ENCODE peak calls at places on chromosomes 12 and 14, in five cellular contexts. One of them, this sample, is unnamed.

GRCh38 chr12:93135286-93136239 is 206.5 kb upstream of the EEA1 start:
- DNase-seq in CD4-positive, CD25-positive, alpha-beta regulatory T cell: peak
- DNase-seq in NCI-H345: peak
- DNase-seq in T-helper 9 cell: no peak
- DNase-seq in NCI-H1436 treated with DMSO at 0.1 percent for 48 hours: peak
- DNase-seq in this sample: peak

GRCh38 chr12:38838211-38838850 is 67.1 kb downstream of the CPNE8 start:
- DNase-seq in CD4-positive, CD25-positive, alpha-beta regulatory T cell: no peak
- DNase-seq in NCI-H345: no peak
- DNase-seq in NCI-H1436 treated with DMSO at 0.1 percent for 48 hours: no peak
- DNase-seq in T-helper 9 cell: no peak
- DNase-seq in this sample: no peak

GRCh38 chr14:54194501-54194900 is 202.3 kb upstream of the CDKN3 start:
- DNase-seq in NCI-H345: no peak
- DNase-seq in T-helper 9 cell: no peak
- DNase-seq in NCI-H1436 treated with DMSO at 0.1 percent for 48 hours: no peak
- DNase-seq in CD4-positive, CD25-positive, alpha-beta regulatory T cell: no peak
- DNase-seq in this sample: no peak

GRCh38 chr12:54378791-54379400 is 5.6 kb downstream of the ZNF385A start:
- DNase-seq in T-helper 9 cell: no peak
- DNase-seq in NCI-H1436 treated with DMSO at 0.1 percent for 48 hours: no peak
- DNase-seq in NCI-H345: peak
- DNase-seq in CD4-positive, CD25-positive, alpha-beta regulatory T cell: no peak
- DNase-seq in this sample: peak

GRCh38 chr12:107684990-107685359 is 624 bp upstream of the PWP1 start:
- DNase-seq in CD4-positive, CD25-positive, alpha-beta regulatory T cell: no peak
- DNase-seq in NCI-H345: peak
- DNase-seq in T-helper 9 cell: no peak
- DNase-seq in NCI-H1436 treated with DMSO at 0.1 percent for 48 hours: no peak
- DNase-seq in this sample: peak

GRCh38 chr14:60064491-60065072 is 27.1 kb upstream of the PCNX4 start:
- DNase-seq in NCI-H345: peak
- DNase-seq in CD4-positive, CD25-positive, alpha-beta regulatory T cell: peak
- DNase-seq in NCI-H1436 treated with DMSO at 0.1 percent for 48 hours: no peak
- DNase-seq in T-helper 9 cell: no peak
- DNase-seq in this sample: no peak

GRCh38 chr14:61147369-61147897 is 133.7 kb downstream of the TMEM30B start:
- DNase-seq in T-helper 9 cell: no peak
- DNase-seq in NCI-H345: no peak
- DNase-seq in CD4-positive, CD25-positive, alpha-beta regulatory T cell: no peak
- DNase-seq in NCI-H1436 treated with DMSO at 0.1 percent for 48 hours: no peak
- DNase-seq in this sample: no peak

GRCh38 chr14:91310620-91311283 is 66.2 kb upstream of the GPR68 start:
- DNase-seq in T-helper 9 cell: peak
- DNase-seq in NCI-H1436 treated with DMSO at 0.1 percent for 48 hours: no peak
- DNase-seq in NCI-H345: no peak
- DNase-seq in CD4-positive, CD25-positive, alpha-beta regulatory T cell: peak
- DNase-seq in this sample: no peak

GRCh38 chr12:69000540-69001243 is 67.7 kb upstream of the CPM start:
- DNase-seq in CD4-positive, CD25-positive, alpha-beta regulatory T cell: no peak
- DNase-seq in T-helper 9 cell: no peak
- DNase-seq in NCI-H1436 treated with DMSO at 0.1 percent for 48 hours: no peak
- DNase-seq in NCI-H345: no peak
- DNase-seq in this sample: no peak

GRCh38 chr14:100568998-100569733 is 18.1 kb downstream of the BEGAIN start:
- DNase-seq in CD4-positive, CD25-positive, alpha-beta regulatory T cell: no peak
- DNase-seq in NCI-H1436 treated with DMSO at 0.1 percent for 48 hours: no peak
- DNase-seq in T-helper 9 cell: no peak
- DNase-seq in NCI-H345: no peak
- DNase-seq in this sample: no peak

GRCh38 chr14:59303216-59303615 is 114.7 kb downstream of the DAAM1 start:
- DNase-seq in CD4-positive, CD25-positive, alpha-beta regulatory T cell: no peak
- DNase-seq in T-helper 9 cell: no peak
- DNase-seq in NCI-H345: no peak
- DNase-seq in NCI-H1436 treated with DMSO at 0.1 percent for 48 hours: no peak
- DNase-seq in this sample: no peak

GRCh38 chr12:31491819-31492598 is 98.9 kb downstream of the DENND5B start:
- DNase-seq in CD4-positive, CD25-positive, alpha-beta regulatory T cell: no peak
- DNase-seq in NCI-H345: no peak
- DNase-seq in NCI-H1436 treated with DMSO at 0.1 percent for 48 hours: no peak
- DNase-seq in T-helper 9 cell: no peak
- DNase-seq in this sample: no peak

GRCh38 chr14:60893916-60894315 is 87.0 kb downstream of the TRMT5 start:
- DNase-seq in NCI-H1436 treated with DMSO at 0.1 percent for 48 hours: no peak
- DNase-seq in CD4-positive, CD25-positive, alpha-beta regulatory T cell: no peak
- DNase-seq in NCI-H345: no peak
- DNase-seq in T-helper 9 cell: no peak
- DNase-seq in this sample: no peak

GRCh38 chr12:107594995-107595394 is 90.6 kb upstream of the PWP1 start:
- DNase-seq in NCI-H1436 treated with DMSO at 0.1 percent for 48 hours: no peak
- DNase-seq in CD4-positive, CD25-positive, alpha-beta regulatory T cell: no peak
- DNase-seq in T-helper 9 cell: no peak
- DNase-seq in NCI-H345: no peak
- DNase-seq in this sample: no peak

GRCh38 chr14:75453817-75454434 is 26.1 kb downstream of the JDP2 start:
- DNase-seq in NCI-H1436 treated with DMSO at 0.1 percent for 48 hours: no peak
- DNase-seq in CD4-positive, CD25-positive, alpha-beta regulatory T cell: peak
- DNase-seq in T-helper 9 cell: no peak
- DNase-seq in NCI-H345: no peak
- DNase-seq in this sample: no peak

GRCh38 chr12:56987551-56988053 is 18.7 kb downstream of the ZBTB39 start:
- DNase-seq in CD4-positive, CD25-positive, alpha-beta regulatory T cell: peak
- DNase-seq in NCI-H345: peak
- DNase-seq in T-helper 9 cell: peak
- DNase-seq in NCI-H1436 treated with DMSO at 0.1 percent for 48 hours: peak
- DNase-seq in this sample: peak

GRCh38 chr12:68648179-68648578 is 37.5 kb downstream of the RAP1B start:
- DNase-seq in CD4-positive, CD25-positive, alpha-beta regulatory T cell: peak
- DNase-seq in NCI-H345: no peak
- DNase-seq in T-helper 9 cell: no peak
- DNase-seq in NCI-H1436 treated with DMSO at 0.1 percent for 48 hours: no peak
- DNase-seq in this sample: no peak

GRCh38 chr14:22668417-22668816 is 24.3 kb upstream of the OR6J1 start:
- DNase-seq in CD4-positive, CD25-positive, alpha-beta regulatory T cell: no peak
- DNase-seq in NCI-H345: no peak
- DNase-seq in NCI-H1436 treated with DMSO at 0.1 percent for 48 hours: no peak
- DNase-seq in T-helper 9 cell: no peak
- DNase-seq in this sample: no peak

GRCh38 chr12:1630081-1630826 is 1.2 kb downstream of the WNT5B start:
- DNase-seq in NCI-H345: peak
- DNase-seq in T-helper 9 cell: no peak
- DNase-seq in NCI-H1436 treated with DMSO at 0.1 percent for 48 hours: no peak
- DNase-seq in CD4-positive, CD25-positive, alpha-beta regulatory T cell: peak
- DNase-seq in this sample: no peak

GRCh38 chr14:76772300-76773187 is 11.3 kb downstream of the VASH1 start:
- DNase-seq in T-helper 9 cell: no peak
- DNase-seq in NCI-H1436 treated with DMSO at 0.1 percent for 48 hours: no peak
- DNase-seq in NCI-H345: no peak
- DNase-seq in CD4-positive, CD25-positive, alpha-beta regulatory T cell: no peak
- DNase-seq in this sample: no peak

GRCh38 chr14:72892879-72893635 is 844 bp downstream of the DPF3 start:
- DNase-seq in T-helper 9 cell: no peak
- DNase-seq in NCI-H1436 treated with DMSO at 0.1 percent for 48 hours: no peak
- DNase-seq in CD4-positive, CD25-positive, alpha-beta regulatory T cell: peak
- DNase-seq in NCI-H345: no peak
- DNase-seq in this sample: no peak

GRCh38 chr12:106039242-106039641 is 99.5 kb downstream of the NUAK1 start:
- DNase-seq in T-helper 9 cell: no peak
- DNase-seq in CD4-positive, CD25-positive, alpha-beta regulatory T cell: no peak
- DNase-seq in NCI-H1436 treated with DMSO at 0.1 percent for 48 hours: no peak
- DNase-seq in NCI-H345: no peak
- DNase-seq in this sample: no peak

GRCh38 chr12:103785243-103786031 is 55.6 kb downstream of the NT5DC3 start:
- DNase-seq in NCI-H345: no peak
- DNase-seq in T-helper 9 cell: no peak
- DNase-seq in NCI-H1436 treated with DMSO at 0.1 percent for 48 hours: no peak
- DNase-seq in CD4-positive, CD25-positive, alpha-beta regulatory T cell: no peak
- DNase-seq in this sample: no peak

GRCh38 chr12:91763654-91764439 is 381.8 kb downstream of the BTG1 start:
- DNase-seq in T-helper 9 cell: no peak
- DNase-seq in CD4-positive, CD25-positive, alpha-beta regulatory T cell: no peak
- DNase-seq in NCI-H1436 treated with DMSO at 0.1 percent for 48 hours: no peak
- DNase-seq in NCI-H345: no peak
- DNase-seq in this sample: no peak

GRCh38 chr14:104715416-104715815 is 8.6 kb upstream of the ADSS1 start:
- DNase-seq in NCI-H1436 treated with DMSO at 0.1 percent for 48 hours: no peak
- DNase-seq in NCI-H345: no peak
- DNase-seq in CD4-positive, CD25-positive, alpha-beta regulatory T cell: no peak
- DNase-seq in T-helper 9 cell: no peak
- DNase-seq in this sample: no peak

GRCh38 chr14:104291123-104292000 is 153.0 kb downstream of the KIF26A start:
- DNase-seq in T-helper 9 cell: no peak
- DNase-seq in CD4-positive, CD25-positive, alpha-beta regulatory T cell: no peak
- DNase-seq in NCI-H345: peak
- DNase-seq in NCI-H1436 treated with DMSO at 0.1 percent for 48 hours: no peak
- DNase-seq in this sample: no peak

GRCh38 chr14:95140060-95140858 is 17.1 kb downstream of the DICER1 start:
- DNase-seq in NCI-H345: no peak
- DNase-seq in NCI-H1436 treated with DMSO at 0.1 percent for 48 hours: no peak
- DNase-seq in CD4-positive, CD25-positive, alpha-beta regulatory T cell: no peak
- DNase-seq in T-helper 9 cell: no peak
- DNase-seq in this sample: no peak

GRCh38 chr12:44053550-44054243 is 217.8 kb downstream of the TMEM117 start:
- DNase-seq in CD4-positive, CD25-positive, alpha-beta regulatory T cell: no peak
- DNase-seq in NCI-H345: no peak
- DNase-seq in T-helper 9 cell: no peak
- DNase-seq in NCI-H1436 treated with DMSO at 0.1 percent for 48 hours: no peak
- DNase-seq in this sample: no peak

GRCh38 chr12:95681210-95681765 is 109.3 kb downstream of the NTN4 start:
- DNase-seq in NCI-H1436 treated with DMSO at 0.1 percent for 48 hours: no peak
- DNase-seq in NCI-H345: no peak
- DNase-seq in T-helper 9 cell: no peak
- DNase-seq in CD4-positive, CD25-positive, alpha-beta regulatory T cell: no peak
- DNase-seq in this sample: no peak

GRCh38 chr12:116718578-116719454 is 19.1 kb downstream of the SPRING1 start:
- DNase-seq in T-helper 9 cell: no peak
- DNase-seq in CD4-positive, CD25-positive, alpha-beta regulatory T cell: no peak
- DNase-seq in NCI-H1436 treated with DMSO at 0.1 percent for 48 hours: peak
- DNase-seq in NCI-H345: peak
- DNase-seq in this sample: peak

GRCh38 chr14:53881161-53881846 is 75.3 kb downstream of the BMP4 start:
- DNase-seq in NCI-H345: no peak
- DNase-seq in CD4-positive, CD25-positive, alpha-beta regulatory T cell: no peak
- DNase-seq in NCI-H1436 treated with DMSO at 0.1 percent for 48 hours: no peak
- DNase-seq in T-helper 9 cell: no peak
- DNase-seq in this sample: no peak

GRCh38 chr14:94897092-94897491 is 127.2 kb upstream of the GSC start:
- DNase-seq in CD4-positive, CD25-positive, alpha-beta regulatory T cell: no peak
- DNase-seq in NCI-H1436 treated with DMSO at 0.1 percent for 48 hours: no peak
- DNase-seq in NCI-H345: no peak
- DNase-seq in T-helper 9 cell: no peak
- DNase-seq in this sample: no peak

GRCh38 chr12:39364196-39364595 is 78.7 kb downstream of the KIF21A start:
- DNase-seq in NCI-H1436 treated with DMSO at 0.1 percent for 48 hours: no peak
- DNase-seq in T-helper 9 cell: no peak
- DNase-seq in CD4-positive, CD25-positive, alpha-beta regulatory T cell: no peak
- DNase-seq in NCI-H345: no peak
- DNase-seq in this sample: no peak

GRCh38 chr12:70920251-70920851 is at the start of gene PTPRR:
- DNase-seq in NCI-H345: peak
- DNase-seq in NCI-H1436 treated with DMSO at 0.1 percent for 48 hours: no peak
- DNase-seq in T-helper 9 cell: no peak
- DNase-seq in CD4-positive, CD25-positive, alpha-beta regulatory T cell: no peak
- DNase-seq in this sample: no peak

GRCh38 chr14:31692376-31692781 is 131.2 kb downstream of the NUBPL start:
- DNase-seq in T-helper 9 cell: no peak
- DNase-seq in NCI-H1436 treated with DMSO at 0.1 percent for 48 hours: peak
- DNase-seq in NCI-H345: no peak
- DNase-seq in CD4-positive, CD25-positive, alpha-beta regulatory T cell: no peak
- DNase-seq in this sample: no peak

This sample was measured in NCI-H187.